ENCODE peak calls at places on chromosomes 7 and 10, in seven cellular contexts. D is neuronal stem cell, B is A549, Y is mammary epithelial cell, E is IMR-90, L is SK-N-SH, G is PC-9. Q is an unnamed sample.

GRCh38 chr7:131486346-131486745 is 70.1 kb downstream of the PODXL start:
- DNase-seq in D (no peak), B (no peak), Y (no peak), E (no peak), L (no peak), G (no peak), Q (no peak)

GRCh38 chr7:47300472-47301021 is 281.4 kb downstream of the TNS3 start:
- DNase-seq in D (no peak), B (no peak), Y (no peak), E (no peak), L (no peak), G (no peak), Q (no peak)

GRCh38 chr10:124632064-124632531 is 112.1 kb downstream of the FAM53B start:
- DNase-seq in D (no peak), B (no peak), Y (peak), E (no peak), L (peak), G (no peak), Q (peak)

GRCh38 chr7:54749200-54749599 is 9.8 kb downstream of the SEC61G start:
- DNase-seq in D (no peak), B (no peak), Y (no peak), E (no peak), L (no peak), G (no peak), Q (no peak)

GRCh38 chr10:80407836-80408197 is 534 bp upstream of the PRXL2A start:
- DNase-seq in D (no peak), B (peak), Y (peak), E (no peak), L (peak), G (peak), Q (peak)

GRCh38 chr10:62616885-62617635 is 187.5 kb upstream of the ADO start:
- DNase-seq in D (no peak), B (no peak), Y (no peak), E (no peak), L (no peak), G (no peak), Q (no peak)

GRCh38 chr10:60566027-60566575 is 176.4 kb upstream of the ANK3 start:
- DNase-seq in D (no peak), B (no peak), Y (no peak), E (no peak), L (no peak), G (no peak), Q (no peak)

GRCh38 chr7:84548366-84549085 is 353.9 kb upstream of the SEMA3A start:
- DNase-seq in D (peak), B (no peak), Y (peak), E (peak), L (no peak), G (no peak), Q (peak)

GRCh38 chr10:29798876-29799690 is 164.3 kb upstream of the SVIL start:
- DNase-seq in D (no peak), B (no peak), Y (no peak), E (no peak), L (no peak), G (no peak), Q (no peak)

GRCh38 chr10:71078454-71079145 is 133.8 kb upstream of the UNC5B start:
- DNase-seq in D (no peak), B (no peak), Y (no peak), E (no peak), L (no peak), G (no peak), Q (no peak)

GRCh38 chr10:47253651-47254375 is 46.2 kb upstream of the GDF10 start:
- DNase-seq in D (no peak), B (no peak), Y (no peak), E (peak), L (no peak), G (no peak), Q (peak)

GRCh38 chr7:32222251-32222900 is 152.2 kb upstream of the PDE1C start:
- DNase-seq in D (no peak), B (no peak), Y (no peak), E (no peak), L (no peak), G (no peak), Q (no peak)

GRCh38 chr10:14023612-14024348 is 306.9 kb downstream of the FRMD4A start:
- DNase-seq in D (no peak), B (no peak), Y (no peak), E (no peak), L (no peak), G (no peak), Q (peak)

GRCh38 chr10:124300735-124301134 is 118.0 kb downstream of the OAT start:
- DNase-seq in D (no peak), B (no peak), Y (no peak), E (no peak), L (no peak), G (no peak), Q (no peak)

GRCh38 chr7:11807000-11807399 is 25.0 kb downstream of the THSD7A start:
- DNase-seq in D (no peak), B (no peak), Y (no peak), E (no peak), L (no peak), G (no peak), Q (no peak)

DNA sequence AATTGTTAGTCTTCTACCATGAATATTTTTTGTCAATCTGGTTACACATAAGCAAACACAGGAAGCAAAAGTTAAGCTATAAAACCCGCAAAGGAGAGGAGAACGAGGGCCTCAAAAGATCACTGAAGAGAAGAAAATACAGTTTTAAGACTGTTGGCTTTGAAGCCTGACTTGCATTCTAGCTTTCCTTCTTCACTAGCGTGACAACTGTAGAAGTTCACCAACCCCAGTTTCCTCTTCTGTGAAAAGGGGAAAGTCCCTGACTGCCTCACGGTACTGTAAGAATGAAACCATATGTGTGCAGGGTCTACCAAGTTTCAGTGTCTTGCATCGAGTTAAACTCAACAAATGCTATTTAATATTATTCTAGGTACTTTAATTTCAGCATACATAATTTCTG is 7.5 kb upstream of the LRRN3 start:
- DNase-seq in D (no peak), B (no peak), Y (no peak), E (peak), L (no peak), G (no peak), Q (peak)
- H3K4me2 ChIP-seq in D (no peak), B (no peak), Y (no peak), E (peak), L (no peak), G (no peak), Q (peak)

GRCh38 chr7:19677201-19677600 is 31.6 kb downstream of the POLR1F start:
- DNase-seq in D (no peak), B (no peak), Y (no peak), E (no peak), L (no peak), G (peak), Q (peak)
- H3K4me2 ChIP-seq in D (no peak), B (no peak), Y (no peak), E (no peak), L (no peak), G (no peak), Q (no peak)

DNA sequence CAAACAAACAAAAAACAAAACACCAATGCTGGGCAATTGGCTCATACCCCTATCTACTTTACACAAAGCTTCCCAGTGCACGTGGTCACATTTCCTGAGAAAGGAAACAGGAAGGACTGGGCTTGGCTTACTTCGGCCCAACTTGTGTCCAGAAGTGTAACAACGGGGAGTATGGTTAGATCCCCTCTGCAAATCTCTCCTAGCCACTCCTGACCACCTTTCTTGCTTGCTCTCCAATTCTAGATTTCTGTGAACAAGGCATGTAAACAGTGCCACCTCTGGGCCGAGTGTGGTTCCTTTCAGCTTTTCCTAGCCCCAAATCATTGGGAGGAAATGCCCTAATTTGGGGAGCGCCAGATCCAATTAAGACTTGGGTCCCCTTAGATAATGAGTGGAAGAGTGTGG is 21.0 kb upstream of the FRAT2 start:
- DNase-seq in D (no peak), B (no peak), Y (no peak), E (no peak), L (no peak), G (no peak), Q (no peak)
- H3K4me2 ChIP-seq in D (no peak), B (no peak), Y (no peak), E (no peak), L (no peak), G (no peak), Q (no peak)

GRCh38 chr10:86401588-86402282 is 35.1 kb upstream of the GRID1 start:
- DNase-seq in D (no peak), B (peak), Y (no peak), E (no peak), L (peak), G (no peak), Q (no peak)
- H3K4me2 ChIP-seq in D (peak), B (peak), Y (peak), E (peak), L (peak), G (peak), Q (peak)

GRCh38 chr7:150403376-150404171 is 24.4 kb downstream of the ZNF775 start:
- DNase-seq in D (no peak), B (no peak), Y (no peak), E (no peak), L (no peak), G (no peak), Q (no peak)
- H3K4me2 ChIP-seq in D (no peak), B (peak), Y (no peak), E (no peak), L (no peak), G (no peak), Q (no peak)

GRCh38 chr7:41696323-41696916 is 6.5 kb downstream of the INHBA start:
- DNase-seq in D (peak), B (peak), Y (peak), E (peak), L (peak), G (peak), Q (peak)
- H3K4me2 ChIP-seq in D (no peak), B (peak), Y (peak), E (peak), L (peak), G (peak), Q (peak)

GRCh38 chr10:95500649-95501048 is 60.5 kb downstream of the SORBS1 start:
- DNase-seq in D (no peak), B (no peak), Y (no peak), E (no peak), L (no peak), G (no peak), Q (no peak)
- H3K4me2 ChIP-seq in D (no peak), B (no peak), Y (no peak), E (no peak), L (no peak), G (no peak), Q (no peak)

GRCh38 chr7:147089608-147090007 is 973.0 kb downstream of the CNTNAP2 start:
- DNase-seq in D (no peak), B (no peak), Y (no peak), E (no peak), L (no peak), G (no peak), Q (no peak)
- H3K4me2 ChIP-seq in D (no peak), B (no peak), Y (no peak), E (no peak), L (no peak), G (no peak), Q (no peak)